ENCODE peak calls at places on chromosomes 2 and 18, in four cellular contexts. Y is neural progenitor cell; R is CD4-positive, alpha-beta T cell; M is fibroblast of mammary gland. J is an unnamed sample.

GRCh38 chr2:20366672-20367116 is 16.1 kb upstream of the PUM2 start:
- DNase-seq in R (no peak), M (peak), Y (no peak), J (no peak)

GRCh38 chr2:128474014-128474961 is 155.6 kb upstream of the HS6ST1 start:
- DNase-seq in M (no peak), R (no peak), Y (peak), J (no peak)

GRCh38 chr2:203534486-203535077 is 519 bp downstream of the RAPH1 start:
- DNase-seq in Y (no peak), R (peak), M (no peak), J (no peak)

GRCh38 chr2:120863661-120864320 is 128.1 kb downstream of the GLI2 start:
- DNase-seq in M (peak), Y (no peak), R (no peak), J (no peak)

GRCh38 chr2:55751966-55752365 is 58.3 kb upstream of the PNPT1 start:
- DNase-seq in Y (no peak), R (no peak), M (no peak), J (no peak)

GRCh38 chr2:213306320-213306942 is 22.2 kb downstream of the SPAG16 start:
- DNase-seq in M (peak), Y (no peak), R (no peak), J (no peak)

GRCh38 chr18:79926715-79927596 is 24.5 kb downstream of the SLC66A2 start:
- DNase-seq in R (no peak), Y (peak), M (no peak), J (peak)

GRCh38 chr2:233919938-233920337 is 2.8 kb downstream of the TRPM8 start:
- DNase-seq in M (peak), Y (no peak), R (no peak), J (no peak)

GRCh38 chr2:134739879-134740301 is 21.1 kb upstream of the TMEM163 start:
- DNase-seq in M (peak), Y (no peak), R (no peak), J (peak)

GRCh38 chr2:172613610-172614231 is 57.8 kb downstream of the PDK1 start:
- DNase-seq in R (no peak), M (no peak), Y (no peak), J (no peak)

GRCh38 chr18:63197246-63197791 is 122.2 kb downstream of the BCL2 start:
- DNase-seq in Y (no peak), R (no peak), M (no peak), J (no peak)

GRCh38 chr18:61893304-61893970 is 630 bp upstream of the RNF152 start:
- DNase-seq in R (no peak), Y (peak), M (peak), J (peak)

GRCh38 chr2:20960003-20960402 is 83.9 kb downstream of the APOB start:
- DNase-seq in R (no peak), M (no peak), Y (no peak), J (no peak)

GRCh38 chr18:45688834-45689233 is 35.1 kb upstream of the SLC14A1 start:
- DNase-seq in M (peak), Y (no peak), R (peak), J (no peak)
- TF ChIP-seq CTCF in M (no peak), Y (no peak), R (no peak), J (no peak)

DNA sequence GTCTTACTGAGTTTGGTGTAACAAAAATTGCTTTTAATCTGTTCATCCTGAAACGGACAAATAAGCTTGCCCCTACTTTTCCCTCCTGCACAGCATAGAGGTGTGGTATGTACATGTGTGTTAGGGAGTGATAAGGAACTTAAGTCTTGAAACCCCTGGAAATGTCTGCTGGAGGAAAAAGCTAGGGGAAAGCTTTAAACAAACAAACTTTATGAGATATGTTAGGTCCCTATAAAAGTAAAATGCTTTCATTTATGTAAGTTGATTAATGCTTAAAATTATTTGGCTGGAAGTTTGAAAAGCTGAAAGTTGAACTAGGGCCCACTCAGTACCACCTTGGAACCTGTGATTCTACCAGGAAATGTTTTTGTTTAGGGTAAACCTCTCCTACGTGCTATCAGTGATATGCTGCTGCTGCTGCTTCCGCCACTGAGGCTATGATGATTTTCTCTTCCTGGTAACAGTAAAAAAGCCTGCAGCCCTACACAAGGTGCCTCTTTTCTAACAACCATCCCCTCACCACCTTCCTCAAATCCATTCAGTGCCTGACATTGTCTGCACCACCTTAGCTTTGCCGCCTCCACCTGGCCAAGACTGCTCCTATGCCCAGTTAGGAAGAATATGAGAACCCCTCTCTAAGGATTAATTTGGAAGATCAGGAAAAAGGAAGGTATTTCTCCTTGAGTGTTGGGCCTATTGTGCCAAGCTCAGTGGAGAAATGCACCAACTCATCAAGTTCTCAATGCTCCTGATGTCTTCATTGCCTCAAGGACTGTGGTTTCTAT is 2.5 kb upstream of the YES1 start:
- DNase-seq in M (no peak), Y (no peak), R (no peak), J (no peak)
- TF ChIP-seq CTCF in M (no peak), Y (no peak), R (no peak), J (no peak)

GRCh38 chr2:29329899-29330298 is 214.7 kb downstream of the CLIP4 start:
- DNase-seq in R (no peak), M (no peak), Y (no peak), J (no peak)
- TF ChIP-seq CTCF in R (no peak), M (peak), Y (peak), J (no peak)

DNA sequence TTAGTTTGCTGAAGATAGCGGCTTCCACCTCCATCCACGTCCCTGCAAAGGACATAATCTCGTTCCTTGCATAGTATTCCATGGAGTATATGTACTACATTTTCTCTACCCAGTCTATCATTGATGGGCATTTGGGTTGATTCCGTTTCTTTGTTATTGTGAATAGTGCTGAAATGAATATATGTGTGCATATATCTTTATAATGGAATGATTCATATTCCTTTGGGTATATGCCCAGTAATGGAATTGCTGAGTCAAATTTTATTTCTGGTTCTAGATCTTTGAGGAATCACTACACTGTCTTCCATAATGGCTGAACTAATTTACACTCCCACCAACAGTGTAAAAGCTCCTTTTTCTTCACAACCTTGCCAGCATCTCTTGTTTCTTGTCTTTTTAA is 255.4 kb upstream of the CDH2 start:
- DNase-seq in Y (no peak), R (no peak), M (peak), J (no peak)
- TF ChIP-seq CTCF in Y (no peak), R (no peak), M (no peak), J (no peak)

GRCh38 chr2:5121677-5122076 is 570.5 kb upstream of the SOX11 start:
- DNase-seq in R (no peak), Y (peak), M (no peak), J (no peak)
- TF ChIP-seq CTCF in R (no peak), Y (peak), M (no peak), J (no peak)

GRCh38 chr2:167946367-167946955 is 300.9 kb downstream of the STK39 start:
- DNase-seq in M (no peak), R (no peak), Y (peak), J (no peak)
- TF ChIP-seq CTCF in M (no peak), R (no peak), Y (no peak), J (no peak)

GRCh38 chr2:126639276-126639675 is 16.7 kb upstream of the GYPC start:
- DNase-seq in R (no peak), Y (no peak), M (no peak), J (no peak)

GRCh38 chr2:126637393-126637792 is 18.6 kb upstream of the GYPC start:
- DNase-seq in R (no peak), M (no peak), Y (no peak), J (no peak)

GRCh38 chr2:126635281-126635680 is 20.7 kb upstream of the GYPC start:
- DNase-seq in M (peak), R (no peak), Y (no peak), J (no peak)

GRCh38 chr2:126638781-126639180 is 17.2 kb upstream of the GYPC start:
- DNase-seq in R (no peak), M (no peak), Y (no peak), J (no peak)

GRCh38 chr2:126634273-126634861 is 21.6 kb upstream of the GYPC start:
- DNase-seq in Y (peak), R (peak), M (peak), J (no peak)
- TF ChIP-seq CTCF in Y (peak), R (peak), M (peak), J (no peak)

GRCh38 chr2:159712194-159712928 is at the start of gene MARCHF7:
- DNase-seq in M (peak), Y (peak), R (peak), J (peak)
- TF ChIP-seq CTCF in M (peak), Y (peak), R (peak), J (no peak)

GRCh38 chr2:152861349-152861942 is 143.0 kb downstream of the ARL6IP6 start:
- DNase-seq in Y (peak), R (no peak), M (peak), J (no peak)
- TF ChIP-seq CTCF in Y (peak), R (no peak), M (peak), J (no peak)

GRCh38 chr18:65091737-65092329 is 659.0 kb upstream of the CDH7 start:
- DNase-seq in R (no peak), Y (peak), M (peak), J (no peak)
- TF ChIP-seq CTCF in R (no peak), Y (peak), M (peak), J (no peak)

J was measured in activated B cell treated with CpG ODN at 0.5 μM for 24 hours.